ENCODE peak calls at places on chromosomes 2 and 18, in seven cellular contexts. Z is nephron progenitor cell, I is pancreas, X is fibroblast of the aortic adventitia, Q is endothelial cell, L is fibroblast of pulmonary artery, F is HepG2. J is an unnamed sample.

GRCh38 chr18:32287249-32287648 is 97.4 kb downstream of the MEP1B start:
- DNase-seq in X (peak; percentile 20), L (no peak), Q (no peak), Z (no peak), I (peak; percentile 20), F (no peak), J (no peak)

GRCh38 chr2:67341012-67341318 is 56.2 kb upstream of the ETAA1 start:
- DNase-seq in Z (no peak), X (no peak), I (no peak), Q (no peak), F (no peak), L (no peak), J (no peak)

GRCh38 chr2:17199741-17200140 is 318.5 kb downstream of the RAD51AP2 start:
- DNase-seq in Q (no peak), I (no peak), F (no peak), X (no peak), L (no peak), Z (no peak), J (no peak)

GRCh38 chr2:191312662-191313061 is 67.5 kb downstream of the MYO1B start:
- DNase-seq in Q (no peak), L (no peak), Z (no peak), X (no peak), I (no peak), F (no peak), J (peak; percentile 23)

GRCh38 chr2:219029829-219030165 is 11.5 kb downstream of the CFAP65 start:
- DNase-seq in F (peak; percentile 73), L (peak; percentile 79), X (peak; percentile 74), I (peak; percentile 92), Q (peak; percentile 88), Z (peak; percentile 85), J (peak; percentile 80)

GRCh38 chr2:63983986-63984605 is 35.1 kb downstream of the VPS54 start:
- DNase-seq in L (no peak), I (no peak), Z (no peak), Q (no peak), F (peak; percentile 98), X (no peak), J (no peak)

GRCh38 chr2:215540646-215541045 is 104.8 kb upstream of the FN1 start:
- DNase-seq in F (no peak), L (peak; percentile 98), X (peak; percentile 98), Q (no peak), I (no peak), Z (no peak), J (peak; percentile 89)

GRCh38 chr2:64943387-64944150 is 45.6 kb upstream of the SLC1A4 start:
- DNase-seq in Z (no peak), L (peak; percentile 36), X (peak; percentile 73), Q (no peak), F (peak; percentile 97), I (peak; percentile 54), J (peak; percentile 98)

GRCh38 chr2:9258953-9259399 is 52.4 kb downstream of the ASAP2 start:
- DNase-seq in Z (no peak), Q (no peak), F (no peak), L (peak; percentile 43), I (no peak), X (peak; percentile 53), J (no peak)

GRCh38 chr2:95077521-95077807 is 44.1 kb downstream of the MRPS5 start:
- DNase-seq in I (no peak), F (no peak), Q (no peak), L (no peak), Z (no peak), X (no peak), J (no peak)

GRCh38 chr18:50820901-50821520 is 1.2 kb upstream of the MRO start:
- DNase-seq in Z (no peak), I (no peak), Q (no peak), L (no peak), F (no peak), X (no peak), J (no peak)

GRCh38 chr18:51278045-51278649 is 80.7 kb upstream of the MEX3C start:
- DNase-seq in Z (peak; percentile 60), I (no peak), L (peak; percentile 58), Q (peak; percentile 69), X (peak; percentile 10), F (peak; percentile 47), J (peak; percentile 87)

GRCh38 chr2:27191107-27191829 is 20.6 kb upstream of the ATRAID start:
- DNase-seq in F (peak; percentile 87), Q (peak; percentile 53), I (no peak), Z (peak; percentile 51), L (peak; percentile 81), X (peak; percentile 81), J (peak; percentile 81)

GRCh38 chr2:176818653-176819052 is 393.9 kb upstream of the HNRNPA3 start:
- DNase-seq in Z (peak; percentile 16), X (no peak), I (no peak), Q (no peak), F (no peak), L (no peak), J (no peak)

GRCh38 chr2:176813526-176814179 is 398.9 kb upstream of the HNRNPA3 start:
- DNase-seq in Q (no peak), X (no peak), L (no peak), F (no peak), I (no peak), Z (no peak), J (no peak)

GRCh38 chr2:176814274-176814673 is 398.3 kb upstream of the HNRNPA3 start:
- DNase-seq in F (no peak), Q (no peak), Z (no peak), I (no peak), L (no peak), X (no peak), J (no peak)

GRCh38 chr2:176814740-176815367 is 397.7 kb upstream of the HNRNPA3 start:
- DNase-seq in Z (no peak), X (peak; percentile 36), L (peak; percentile 30), Q (no peak), I (no peak), F (peak; percentile 10), J (peak; percentile 38)

GRCh38 chr2:176817061-176817565 is 395.5 kb upstream of the HNRNPA3 start:
- DNase-seq in F (no peak), L (no peak), Q (no peak), Z (peak; percentile 18), X (no peak), I (no peak), J (peak; percentile 14)
- TF ChIP-seq CTCF in F (no peak), L (no peak), Q (no peak), Z (no peak), X (peak; percentile 8), I (no peak), J (no peak)

DNA sequence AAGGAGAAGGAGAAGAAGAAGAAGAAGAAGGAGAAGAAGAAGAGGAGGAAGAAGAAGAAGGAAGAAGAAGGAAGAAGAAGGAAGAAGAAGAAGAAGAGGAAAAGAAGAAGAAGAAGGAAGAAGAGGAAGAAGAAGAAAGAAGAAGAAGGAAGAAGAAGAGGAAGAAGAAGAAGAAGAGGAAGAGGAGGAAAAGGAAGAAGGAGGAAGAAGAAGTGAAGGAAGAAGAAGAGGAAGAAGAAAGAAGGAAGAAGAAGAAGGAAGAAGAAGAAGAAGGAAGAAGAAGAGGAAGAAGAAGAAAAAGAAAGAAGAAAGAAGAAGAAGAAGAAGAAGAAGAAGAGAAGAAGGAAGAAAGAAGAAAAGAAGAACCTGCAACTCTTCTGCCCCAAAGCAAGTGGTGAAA is 942.0 kb downstream of the DPP10 start:
- DNase-seq in F (no peak), X (no peak), I (no peak), L (no peak), Q (no peak), Z (no peak), J (no peak)
- TF ChIP-seq CTCF in F (no peak), X (no peak), I (no peak), L (no peak), Q (no peak), Z (no peak), J (no peak)

GRCh38 chr18:10927980-10928605 is 221.3 kb downstream of the PIEZO2 start:
- DNase-seq in X (peak; percentile 17), Z (no peak), L (peak; percentile 66), F (no peak), Q (no peak), I (no peak), J (no peak)

GRCh38 chr18:10927290-10927979 is 221.9 kb downstream of the PIEZO2 start:
- DNase-seq in Q (no peak), X (peak; percentile 86), L (peak; percentile 86), F (no peak), I (no peak), Z (no peak), J (peak; percentile 30)

GRCh38 chr18:10924290-10924689 is 225.1 kb downstream of the PIEZO2 start:
- DNase-seq in I (no peak), F (no peak), L (no peak), Q (no peak), Z (no peak), X (no peak), J (no peak)

GRCh38 chr18:10928971-10929373 is 220.4 kb downstream of the PIEZO2 start:
- DNase-seq in L (peak; percentile 39), I (no peak), Q (no peak), F (no peak), X (peak; percentile 72), Z (no peak), J (peak; percentile 27)

DNA sequence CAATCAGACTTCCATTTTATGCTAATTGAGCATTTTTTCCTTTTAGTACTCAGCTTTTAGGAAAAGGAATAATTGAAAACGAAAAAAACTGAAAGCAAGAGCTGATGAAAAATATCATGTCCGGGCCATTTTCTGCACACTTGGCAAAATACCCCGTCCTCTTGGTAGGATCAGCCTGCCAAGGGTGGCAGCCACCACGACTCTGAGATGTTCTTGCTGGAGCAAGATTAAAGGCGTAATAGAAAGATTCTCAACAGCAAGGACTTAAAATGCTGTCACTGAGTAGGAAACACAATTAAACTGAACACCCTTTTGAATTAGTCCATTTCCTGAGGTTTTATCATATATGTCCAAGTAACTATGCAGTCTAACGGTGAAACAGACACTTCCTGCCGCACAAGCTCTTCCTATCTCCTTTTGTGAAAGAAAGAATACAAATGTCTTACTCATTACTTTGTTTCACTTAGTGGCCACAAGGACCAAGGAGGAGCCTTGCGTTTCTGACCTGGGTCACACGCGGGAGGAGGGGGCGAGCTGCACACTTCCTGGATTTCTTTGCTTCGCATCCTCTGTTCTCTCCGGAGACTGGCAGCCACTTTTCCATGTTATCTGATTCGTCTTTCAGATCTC is 222.7 kb downstream of the PIEZO2 start:
- DNase-seq in X (peak; percentile 47), F (no peak), L (peak; percentile 70), Q (peak; percentile 11), Z (peak; percentile 15), I (no peak), J (peak; percentile 33)
- TF ChIP-seq CTCF in X (no peak), F (no peak), L (no peak), Q (no peak), Z (no peak), I (no peak), J (no peak)

DNA sequence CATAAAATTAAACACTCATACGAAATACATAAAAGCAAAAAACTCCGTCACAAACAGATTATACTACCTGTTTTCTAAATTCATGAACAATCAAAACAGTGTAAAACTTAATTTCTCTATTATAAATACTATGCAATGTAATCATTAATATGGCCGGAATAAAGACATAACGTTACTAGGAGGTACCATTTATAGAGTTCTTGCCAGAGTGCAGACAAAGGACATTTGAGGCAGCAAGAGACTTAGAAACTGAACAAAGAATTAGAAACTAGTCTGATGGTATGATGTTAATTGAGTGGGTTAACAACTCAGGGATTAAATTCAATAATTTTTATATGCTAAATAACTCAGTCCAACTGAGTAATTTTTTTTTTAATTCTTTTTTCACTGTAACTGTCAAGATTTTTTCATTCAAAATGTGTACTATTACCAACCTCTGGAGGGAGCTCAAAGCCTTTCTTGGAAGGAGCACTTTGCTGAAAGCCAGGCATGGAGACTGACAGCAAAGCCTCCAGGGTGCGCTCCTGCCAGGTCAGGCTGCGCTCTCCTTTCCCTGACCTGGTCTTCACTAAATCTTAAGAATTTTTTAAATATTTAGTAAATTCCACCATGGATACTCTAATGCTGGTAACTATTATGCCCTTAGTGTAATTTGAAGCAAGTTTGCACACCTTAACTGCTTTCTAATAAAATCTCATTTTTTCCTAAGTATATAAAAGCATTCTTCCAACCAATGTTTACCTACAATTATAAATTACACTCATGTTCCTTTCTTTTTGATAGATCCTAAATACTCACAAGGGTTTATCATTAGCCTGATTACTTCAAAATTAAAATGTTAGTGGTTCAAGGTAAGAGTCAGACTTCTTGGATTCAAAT is 34.1 kb downstream of the WDR35 start:
- DNase-seq in F (peak; percentile 79), X (peak; percentile 77), Q (peak; percentile 70), Z (peak; percentile 61), L (peak; percentile 85), I (no peak), J (peak; percentile 72)
- TF ChIP-seq CTCF in F (peak; percentile 92), X (peak; percentile 77), Q (peak; percentile 73), Z (peak; percentile 78), L (peak; percentile 90), I (peak; percentile 57), J (peak; percentile 82)